ENCODE peak calls at places on chromosomes 1 and 21, in seven cellular contexts. L is T-helper 2 cell; Q is GM18507; R is DMS153; G is left lung; V is activated naive CD8-positive, alpha-beta T cell treated with anti-CD3 and anti-CD28 coated beads, Interleukin-2, amount 50 U/mL, for 24 hours; C is fibroblast of lung. E is an unnamed sample.

GRCh38 chr1:37476460-37477197 is 2.2 kb downstream of the ZC3H12A start:
- DNase-seq in Q (no peak), L (no peak), V (no peak), R (no peak), C (peak), G (peak), E (peak)

GRCh38 chr21:36005018-36005417 is 55.3 kb downstream of the SETD4 start:
- DNase-seq in R (peak), V (no peak), C (no peak), Q (no peak), L (no peak), G (no peak), E (no peak)

GRCh38 chr1:116909511-116910378 is at the start of gene PTGFRN:
- DNase-seq in Q (no peak), V (peak), R (peak), G (peak), C (peak), L (no peak), E (peak)

GRCh38 chr1:57423135-57424131 is at the start of gene DAB1:
- DNase-seq in G (no peak), L (no peak), R (peak), Q (no peak), V (no peak), C (peak), E (no peak)

GRCh38 chr1:203652718-203653461 is 26.3 kb downstream of the ATP2B4 start:
- DNase-seq in Q (no peak), G (no peak), L (no peak), V (no peak), R (no peak), C (no peak), E (no peak)

GRCh38 chr1:173304529-173305227 is 97.5 kb upstream of the TNFSF4 start:
- DNase-seq in R (no peak), V (no peak), Q (no peak), C (no peak), L (no peak), G (no peak), E (no peak)

GRCh38 chr1:7117599-7118281 is 332.5 kb downstream of the CAMTA1 start:
- DNase-seq in Q (no peak), C (peak), L (no peak), V (no peak), R (no peak), G (no peak), E (no peak)

GRCh38 chr1:46118856-46119255 is 13.6 kb downstream of the PIK3R3 start:
- DNase-seq in Q (no peak), L (no peak), G (no peak), R (no peak), V (no peak), C (no peak), E (no peak)

GRCh38 chr1:112727716-112728115 is 12.6 kb upstream of the PPM1J start:
- DNase-seq in G (no peak), L (no peak), Q (no peak), V (no peak), R (no peak), C (no peak), E (no peak)

GRCh38 chr1:47948126-47948525 is 49.1 kb downstream of the TRABD2B start:
- DNase-seq in G (no peak), C (no peak), R (peak), V (no peak), Q (no peak), L (no peak), E (no peak)

GRCh38 chr1:85274969-85275453 is 1.4 kb downstream of the BCL10 start:
- DNase-seq in R (peak), G (no peak), C (peak), Q (no peak), V (no peak), L (no peak), E (no peak)

GRCh38 chr1:151399890-151400235 is 490 bp downstream of the PSMB4 start:
- DNase-seq in Q (no peak), V (peak), L (no peak), C (peak), R (no peak), G (no peak), E (no peak)

GRCh38 chr21:29233611-29234540 is 64.8 kb upstream of the BACH1 start:
- DNase-seq in L (no peak), G (no peak), C (no peak), R (no peak), V (peak), Q (peak), E (no peak)

GRCh38 chr1:66331641-66332523 is 202.1 kb upstream of the SGIP1 start:
- DNase-seq in V (peak), Q (no peak), C (peak), R (no peak), G (peak), L (peak), E (peak)

GRCh38 chr1:37958690-37959089 is 11.8 kb upstream of the INPP5B start:
- DNase-seq in V (no peak), G (no peak), R (no peak), Q (no peak), L (no peak), C (peak), E (no peak)

GRCh38 chr1:111725192-111725591 is 14.0 kb downstream of the INKA2 start:
- DNase-seq in R (no peak), Q (no peak), C (no peak), L (no peak), G (no peak), V (no peak), E (no peak)